ENCODE peak calls at places on chromosomes 12 and 14, in six cellular contexts. One of them, this sample, is unnamed.

GRCh38 chr14:39023939-39024871 is 78.8 kb downstream of the SEC23A start:
- DNase-seq in heart left ventricle: no peak
- DNase-seq in body of pancreas: no peak
- DNase-seq in transverse colon: peak
- DNase-seq in sigmoid colon: no peak
- DNase-seq in ovary: no peak
- DNase-seq in this sample: no peak

GRCh38 chr12:66633676-66634075 is 45.2 kb downstream of the GRIP1 start:
- DNase-seq in heart left ventricle: no peak
- DNase-seq in body of pancreas: no peak
- DNase-seq in transverse colon: no peak
- DNase-seq in sigmoid colon: no peak
- DNase-seq in ovary: no peak
- DNase-seq in this sample: no peak

GRCh38 chr12:107649615-107650014 is 36.0 kb upstream of the PWP1 start:
- DNase-seq in heart left ventricle: peak
- DNase-seq in body of pancreas: no peak
- DNase-seq in transverse colon: no peak
- DNase-seq in sigmoid colon: no peak
- DNase-seq in ovary: no peak
- DNase-seq in this sample: no peak

GRCh38 chr14:65237023-65237814 is 134.9 kb upstream of the MAX start:
- DNase-seq in heart left ventricle: no peak
- DNase-seq in body of pancreas: no peak
- DNase-seq in transverse colon: no peak
- DNase-seq in sigmoid colon: no peak
- DNase-seq in ovary: no peak
- DNase-seq in this sample: no peak

GRCh38 chr12:124759841-124760508 is 103.7 kb downstream of the SCARB1 start:
- DNase-seq in heart left ventricle: no peak
- DNase-seq in body of pancreas: no peak
- DNase-seq in transverse colon: no peak
- DNase-seq in sigmoid colon: no peak
- DNase-seq in ovary: no peak
- DNase-seq in this sample: no peak

GRCh38 chr12:22287776-22288621 is 46.5 kb downstream of the ST8SIA1 start:
- DNase-seq in heart left ventricle: no peak
- DNase-seq in body of pancreas: no peak
- DNase-seq in transverse colon: no peak
- DNase-seq in sigmoid colon: no peak
- DNase-seq in ovary: no peak
- DNase-seq in this sample: no peak

GRCh38 chr12:57724003-57724935 is 14.3 kb downstream of the AGAP2 start:
- DNase-seq in heart left ventricle: peak
- DNase-seq in body of pancreas: no peak
- DNase-seq in transverse colon: no peak
- DNase-seq in sigmoid colon: no peak
- DNase-seq in ovary: no peak
- DNase-seq in this sample: no peak

GRCh38 chr12:93319523-93320045 is 58.1 kb upstream of the NUDT4 start:
- DNase-seq in heart left ventricle: no peak
- DNase-seq in body of pancreas: no peak
- DNase-seq in transverse colon: no peak
- DNase-seq in sigmoid colon: no peak
- DNase-seq in ovary: no peak
- DNase-seq in this sample: no peak

GRCh38 chr12:56628671-56629458 is 1.3 kb downstream of the BAZ2A start:
- DNase-seq in heart left ventricle: peak
- DNase-seq in body of pancreas: peak
- DNase-seq in transverse colon: peak
- DNase-seq in sigmoid colon: peak
- DNase-seq in ovary: peak
- DNase-seq in this sample: peak

GRCh38 chr14:33369972-33370371 is 431.3 kb downstream of the NPAS3 start:
- DNase-seq in heart left ventricle: no peak
- DNase-seq in body of pancreas: no peak
- DNase-seq in transverse colon: no peak
- DNase-seq in sigmoid colon: no peak
- DNase-seq in ovary: no peak
- DNase-seq in this sample: no peak

GRCh38 chr12:106941481-106942156 is 14.1 kb upstream of the TMEM263 start:
- DNase-seq in heart left ventricle: no peak
- DNase-seq in body of pancreas: no peak
- DNase-seq in transverse colon: no peak
- DNase-seq in sigmoid colon: no peak
- DNase-seq in ovary: no peak
- DNase-seq in this sample: no peak

GRCh38 chr14:66680216-66680615 is 172.3 kb downstream of the GPHN start:
- DNase-seq in heart left ventricle: no peak
- DNase-seq in body of pancreas: no peak
- DNase-seq in transverse colon: no peak
- DNase-seq in sigmoid colon: no peak
- DNase-seq in ovary: no peak
- DNase-seq in this sample: no peak

GRCh38 chr12:46131729-46132128 is 137.1 kb downstream of the SLC38A1 start:
- DNase-seq in heart left ventricle: no peak
- DNase-seq in body of pancreas: no peak
- DNase-seq in transverse colon: no peak
- DNase-seq in sigmoid colon: no peak
- DNase-seq in ovary: no peak
- DNase-seq in this sample: no peak

GRCh38 chr14:75821828-75822521 is 159.8 kb downstream of the TGFB3 start:
- DNase-seq in heart left ventricle: no peak
- DNase-seq in body of pancreas: no peak
- DNase-seq in transverse colon: no peak
- DNase-seq in sigmoid colon: no peak
- DNase-seq in ovary: no peak
- DNase-seq in this sample: no peak

GRCh38 chr12:17304503-17305347 is 698.8 kb upstream of the LMO3 start:
- DNase-seq in heart left ventricle: no peak
- DNase-seq in body of pancreas: no peak
- DNase-seq in transverse colon: no peak
- DNase-seq in sigmoid colon: no peak
- DNase-seq in ovary: no peak
- DNase-seq in this sample: no peak

GRCh38 chr14:94370524-94370910 is 17.9 kb downstream of the SERPINA1 start:
- DNase-seq in heart left ventricle: no peak
- DNase-seq in body of pancreas: no peak
- DNase-seq in transverse colon: no peak
- DNase-seq in sigmoid colon: peak
- DNase-seq in ovary: no peak
- DNase-seq in this sample: no peak

GRCh38 chr12:2244013-2244861 is 191.4 kb downstream of the CACNA1C start:
- DNase-seq in heart left ventricle: peak
- DNase-seq in body of pancreas: no peak
- DNase-seq in transverse colon: peak
- DNase-seq in sigmoid colon: peak
- DNase-seq in ovary: no peak
- DNase-seq in this sample: no peak

GRCh38 chr14:93110856-93111419 is 4.8 kb downstream of the ITPK1 start:
- DNase-seq in heart left ventricle: no peak
- DNase-seq in body of pancreas: no peak
- DNase-seq in transverse colon: no peak
- DNase-seq in sigmoid colon: no peak
- DNase-seq in ovary: no peak
- DNase-seq in this sample: no peak

GRCh38 chr12:101859664-101860607 is 17.4 kb upstream of the DRAM1 start:
- DNase-seq in heart left ventricle: no peak
- DNase-seq in body of pancreas: no peak
- DNase-seq in transverse colon: no peak
- DNase-seq in sigmoid colon: no peak
- DNase-seq in ovary: no peak
- DNase-seq in this sample: no peak

GRCh38 chr14:103058209-103059055 is 1.1 kb upstream of the CDC42BPB start:
- DNase-seq in heart left ventricle: no peak
- DNase-seq in body of pancreas: no peak
- DNase-seq in transverse colon: no peak
- DNase-seq in sigmoid colon: peak
- DNase-seq in ovary: peak
- DNase-seq in this sample: peak

GRCh38 chr14:90698379-90698869 is 117.8 kb downstream of the TTC7B start:
- DNase-seq in heart left ventricle: peak
- DNase-seq in body of pancreas: peak
- DNase-seq in transverse colon: peak
- DNase-seq in sigmoid colon: peak
- DNase-seq in ovary: peak
- DNase-seq in this sample: no peak

GRCh38 chr14:53591816-53592215 is 364.8 kb downstream of the BMP4 start:
- DNase-seq in heart left ventricle: no peak
- DNase-seq in body of pancreas: no peak
- DNase-seq in transverse colon: no peak
- DNase-seq in sigmoid colon: no peak
- DNase-seq in ovary: no peak
- DNase-seq in this sample: no peak

GRCh38 chr12:117439531-117440001 is 78.1 kb upstream of the NOS1 start:
- DNase-seq in heart left ventricle: peak
- DNase-seq in body of pancreas: no peak
- DNase-seq in transverse colon: no peak
- DNase-seq in sigmoid colon: no peak
- DNase-seq in ovary: no peak
- DNase-seq in this sample: no peak
- H3K4me3 ChIP-seq in heart left ventricle: no peak
- H3K4me3 ChIP-seq in body of pancreas: no peak
- H3K4me3 ChIP-seq in transverse colon: no peak
- H3K4me3 ChIP-seq in sigmoid colon: no peak
- H3K4me3 ChIP-seq in ovary: no peak
- H3K4me3 ChIP-seq in this sample: no peak

DNA sequence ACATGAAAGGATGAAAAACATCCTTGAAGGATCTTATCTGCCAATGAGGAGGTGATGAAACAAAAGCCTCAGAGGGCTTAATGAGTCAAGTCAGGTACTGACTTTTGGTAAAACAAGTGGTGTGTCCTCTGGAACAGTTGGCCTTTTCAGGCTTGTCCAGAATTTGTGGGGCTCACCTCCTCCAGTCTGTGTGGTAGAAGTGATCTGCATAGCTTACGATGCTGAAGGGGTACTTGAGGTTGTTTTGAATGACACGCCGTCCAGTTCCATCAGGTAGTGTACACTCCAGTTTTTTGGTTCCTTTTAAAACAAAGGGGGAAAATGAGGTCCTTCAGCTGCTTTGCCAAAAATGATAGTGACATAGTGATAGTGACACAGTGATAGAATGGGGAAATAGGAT is 17.0 kb downstream of the RTRAF start:
- DNase-seq in heart left ventricle: no peak
- DNase-seq in body of pancreas: no peak
- DNase-seq in transverse colon: no peak
- DNase-seq in sigmoid colon: no peak
- DNase-seq in ovary: no peak
- DNase-seq in this sample: no peak
- TF ChIP-seq POLR2A in heart left ventricle: no peak
- TF ChIP-seq POLR2A in body of pancreas: no peak
- TF ChIP-seq POLR2A in transverse colon: no peak
- TF ChIP-seq POLR2A in sigmoid colon: no peak
- TF ChIP-seq POLR2A in ovary: no peak
- TF ChIP-seq POLR2A in this sample: no peak

GRCh38 chr12:28578833-28579252 is 388.6 kb downstream of the CCDC91 start:
- DNase-seq in heart left ventricle: no peak
- DNase-seq in body of pancreas: no peak
- DNase-seq in transverse colon: no peak
- DNase-seq in sigmoid colon: no peak
- DNase-seq in ovary: no peak
- DNase-seq in this sample: no peak

GRCh38 chr12:28585146-28585545 is 394.9 kb downstream of the CCDC91 start:
- DNase-seq in heart left ventricle: no peak
- DNase-seq in body of pancreas: no peak
- DNase-seq in transverse colon: no peak
- DNase-seq in sigmoid colon: no peak
- DNase-seq in ovary: no peak
- DNase-seq in this sample: no peak

GRCh38 chr12:28583771-28584261 is 393.6 kb downstream of the CCDC91 start:
- DNase-seq in heart left ventricle: no peak
- DNase-seq in body of pancreas: no peak
- DNase-seq in transverse colon: no peak
- DNase-seq in sigmoid colon: no peak
- DNase-seq in ovary: no peak
- DNase-seq in this sample: no peak

GRCh38 chr12:28586481-28586880 is 396.2 kb downstream of the CCDC91 start:
- DNase-seq in heart left ventricle: no peak
- DNase-seq in body of pancreas: no peak
- DNase-seq in transverse colon: no peak
- DNase-seq in sigmoid colon: no peak
- DNase-seq in ovary: no peak
- DNase-seq in this sample: no peak

DNA sequence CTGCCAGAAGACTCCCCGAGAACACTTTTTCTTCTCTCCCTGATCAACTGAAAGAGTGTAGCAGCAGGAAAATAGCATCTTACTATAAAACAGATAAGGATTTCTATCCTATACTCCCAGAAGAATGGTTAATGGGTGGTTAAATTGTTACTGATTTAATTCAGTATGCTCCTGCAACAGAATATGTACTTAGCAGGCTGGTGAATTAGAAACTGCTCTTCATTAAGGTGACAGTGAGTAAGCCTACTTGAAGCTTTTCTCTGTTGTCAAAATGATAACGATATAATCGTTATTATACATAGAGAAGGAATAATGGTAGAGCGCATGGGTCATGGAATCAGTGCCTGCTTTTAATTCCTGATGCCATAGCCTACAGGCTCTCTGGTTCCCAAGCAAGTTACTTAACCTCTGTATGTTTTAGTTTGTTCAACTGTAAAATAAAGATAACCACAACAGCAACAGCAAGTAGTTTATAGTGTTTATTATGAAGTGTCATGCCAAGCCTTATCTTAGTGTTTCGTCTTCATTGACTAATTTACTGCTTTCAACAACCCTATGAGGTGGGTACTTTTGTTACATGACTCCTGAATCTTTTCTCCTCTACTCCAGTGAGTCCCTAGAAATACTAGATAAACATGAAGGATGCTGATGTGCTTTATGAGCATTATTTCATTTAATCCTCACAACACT is 392.6 kb downstream of the CCDC91 start:
- DNase-seq in heart left ventricle: no peak
- DNase-seq in body of pancreas: no peak
- DNase-seq in transverse colon: no peak
- DNase-seq in sigmoid colon: no peak
- DNase-seq in ovary: no peak
- DNase-seq in this sample: no peak
- H3K4me3 ChIP-seq in heart left ventricle: no peak
- H3K4me3 ChIP-seq in body of pancreas: no peak
- H3K4me3 ChIP-seq in transverse colon: no peak
- H3K4me3 ChIP-seq in sigmoid colon: no peak
- H3K4me3 ChIP-seq in ovary: no peak
- H3K4me3 ChIP-seq in this sample: no peak

GRCh38 chr12:120206228-120206627 is 5.3 kb upstream of the RPLP0 start:
- DNase-seq in heart left ventricle: no peak
- DNase-seq in body of pancreas: no peak
- DNase-seq in transverse colon: no peak
- DNase-seq in sigmoid colon: no peak
- DNase-seq in ovary: no peak
- DNase-seq in this sample: no peak

GRCh38 chr12:120207227-120207626 is 6.3 kb upstream of the RPLP0 start:
- DNase-seq in heart left ventricle: no peak
- DNase-seq in body of pancreas: no peak
- DNase-seq in transverse colon: no peak
- DNase-seq in sigmoid colon: no peak
- DNase-seq in ovary: no peak
- DNase-seq in this sample: no peak

GRCh38 chr12:120199025-120199424 is 1.9 kb downstream of the RPLP0 start:
- DNase-seq in heart left ventricle: no peak
- DNase-seq in body of pancreas: no peak
- DNase-seq in transverse colon: no peak
- DNase-seq in sigmoid colon: no peak
- DNase-seq in ovary: no peak
- DNase-seq in this sample: no peak

GRCh38 chr12:120199595-120200306 is 1.2 kb downstream of the RPLP0 start:
- DNase-seq in heart left ventricle: no peak
- DNase-seq in body of pancreas: no peak
- DNase-seq in transverse colon: no peak
- DNase-seq in sigmoid colon: peak
- DNase-seq in ovary: peak
- DNase-seq in this sample: no peak

GRCh38 chr12:120204171-120204570 is 3.3 kb upstream of the RPLP0 start:
- DNase-seq in heart left ventricle: no peak
- DNase-seq in body of pancreas: no peak
- DNase-seq in transverse colon: no peak
- DNase-seq in sigmoid colon: no peak
- DNase-seq in ovary: no peak
- DNase-seq in this sample: no peak
- TF ChIP-seq POLR2A in heart left ventricle: no peak
- TF ChIP-seq POLR2A in body of pancreas: no peak
- TF ChIP-seq POLR2A in transverse colon: no peak
- TF ChIP-seq POLR2A in sigmoid colon: no peak
- TF ChIP-seq POLR2A in ovary: no peak
- TF ChIP-seq POLR2A in this sample: no peak

This sample was measured in spleen.